ENCODE peak calls at places on chromosomes 3 and 15, in four cellular contexts. T is GM12878, I is H1, K is HepG2. H is an unnamed sample.

GRCh38 chr15:53716909-53717878 is 42.3 kb downstream of the WDR72 start:
- DNase-seq in T (no peak), I (no peak), K (peak), H (no peak)

GRCh38 chr3:73685061-73685460 is 60.3 kb upstream of the PDZRN3 start:
- DNase-seq in T (no peak), I (no peak), K (no peak), H (no peak)

GRCh38 chr15:66931768-66932633 is 133.4 kb upstream of the SMAD3 start:
- DNase-seq in T (no peak), I (no peak), K (peak), H (peak)

GRCh38 chr3:170021083-170021482 is 16.7 kb upstream of the GPR160 start:
- DNase-seq in T (no peak), I (no peak), K (no peak), H (no peak)

GRCh38 chr3:34377961-34378360 is 579.5 kb downstream of the PDCD6IP start:
- DNase-seq in T (no peak), I (no peak), K (no peak), H (no peak)

GRCh38 chr15:58269455-58270414 is 131.6 kb downstream of the AQP9 start:
- DNase-seq in T (peak), I (no peak), K (peak), H (peak)

GRCh38 chr3:30469125-30469524 is 137.3 kb upstream of the TGFBR2 start:
- DNase-seq in T (no peak), I (no peak), K (no peak), H (no peak)

GRCh38 chr15:66766282-66767228 is 64.5 kb downstream of the SMAD6 start:
- DNase-seq in T (no peak), I (no peak), K (no peak), H (no peak)

GRCh38 chr15:98003528-98003927 is 43.0 kb downstream of the ARRDC4 start:
- DNase-seq in T (no peak), I (no peak), K (no peak), H (no peak)

GRCh38 chr15:31032959-31033358 is 41.5 kb upstream of the MTMR10 start:
- DNase-seq in T (no peak), I (no peak), K (no peak), H (no peak)

GRCh38 chr15:76342046-76342381 is 5.4 kb downstream of the ISL2 start:
- DNase-seq in T (no peak), I (no peak), K (no peak), H (no peak)

GRCh38 chr3:44355634-44356033 is 17.1 kb downstream of the TCAIM start:
- DNase-seq in T (no peak), I (no peak), K (peak), H (no peak)

GRCh38 chr15:80106051-80106450 is 46.6 kb downstream of the ZFAND6 start:
- DNase-seq in T (no peak), I (no peak), K (no peak), H (no peak)

GRCh38 chr15:82159922-82160321 is 102.6 kb downstream of the EFL1 start:
- DNase-seq in T (no peak), I (no peak), K (no peak), H (peak)

GRCh38 chr3:188431553-188431952 is 277.6 kb downstream of the LPP start:
- DNase-seq in T (no peak), I (no peak), K (no peak), H (no peak)

GRCh38 chr3:190303887-190304286 is 18.4 kb downstream of the CLDN1 start:
- DNase-seq in T (no peak), I (no peak), K (peak), H (no peak)

DNA sequence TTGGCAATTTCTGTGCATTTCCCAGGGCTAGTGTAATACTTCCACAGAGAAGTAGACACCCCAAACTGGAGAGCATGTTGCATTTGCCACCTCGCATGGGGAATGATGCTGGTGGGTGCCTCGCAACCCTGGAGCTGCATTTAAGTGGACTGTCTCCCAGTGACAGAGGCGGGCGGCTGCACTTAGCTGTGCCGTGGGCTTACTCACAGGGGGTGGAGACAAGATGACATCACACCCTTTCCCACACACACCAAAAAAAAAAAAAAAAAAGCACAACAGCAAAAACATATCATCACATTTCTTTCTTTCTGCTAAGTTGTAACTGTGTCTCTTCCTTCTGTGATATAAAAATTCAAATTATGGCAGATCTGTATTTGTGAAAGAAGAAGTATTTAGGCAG is at the start of gene ABI3BP:
- DNase-seq in T (no peak), I (no peak), K (no peak), H (no peak)
- TF ChIP-seq SUZ12 in T (no peak), I (no peak), K (no peak), H (no peak)

DNA sequence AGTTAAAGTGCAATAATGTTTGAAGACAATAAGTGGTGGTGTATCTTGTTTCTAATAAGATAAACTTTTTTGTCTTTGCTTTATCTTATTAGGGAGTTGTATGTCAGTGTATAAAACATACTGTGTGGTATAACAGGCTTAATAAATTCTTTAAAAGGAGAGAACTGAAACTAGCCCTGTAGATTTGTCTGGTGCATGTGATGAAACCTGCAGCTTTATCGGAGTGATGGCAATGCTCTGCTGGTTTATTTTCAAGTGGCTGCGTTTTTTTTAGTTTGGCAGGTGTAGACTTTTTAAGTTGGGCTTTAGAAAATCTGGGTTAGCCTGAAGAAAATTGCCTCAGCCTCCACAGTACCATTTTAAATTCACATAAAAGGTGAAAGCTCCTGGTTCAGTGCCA is 2.7 kb downstream of the RPL15 start:
- DNase-seq in T (no peak), I (no peak), K (no peak), H (no peak)
- H3K4me3 ChIP-seq in T (peak), I (no peak), K (no peak), H (no peak)

GRCh38 chr15:33621156-33621555 is 310.4 kb downstream of the RYR3 start:
- DNase-seq in T (no peak), I (no peak), K (no peak), H (no peak)
- TF ChIP-seq ZNF274 in T (no peak), I (no peak), K (no peak), H (no peak)

GRCh38 chr3:52530918-52531635 is 2.6 kb downstream of the NT5DC2 start:
- DNase-seq in T (no peak), I (no peak), K (no peak), H (no peak)
- TF ChIP-seq SUZ12 in T (no peak), I (no peak), K (no peak), H (no peak)

DNA sequence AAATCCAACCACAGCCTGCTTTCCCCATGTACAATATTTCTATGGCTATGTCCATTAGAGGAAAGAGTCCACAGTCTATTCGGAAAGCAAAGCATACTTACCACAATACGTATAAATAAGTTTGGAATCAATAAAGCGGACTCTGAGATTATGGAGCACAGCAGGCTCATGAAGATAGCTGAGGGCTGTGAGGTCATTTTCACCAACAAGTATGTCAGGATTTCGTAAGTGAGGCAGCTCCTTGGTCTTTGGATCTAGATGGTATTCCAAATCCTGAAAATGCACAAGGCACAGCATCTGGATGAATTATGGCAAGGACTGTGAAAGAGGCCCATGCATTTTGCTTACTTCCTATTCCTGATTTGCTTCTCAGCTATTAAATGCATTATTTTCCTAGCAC is 100.4 kb downstream of the MYO5A start:
- DNase-seq in T (no peak), I (no peak), K (no peak), H (no peak)
- H3K4me3 ChIP-seq in T (no peak), I (no peak), K (no peak), H (no peak)

GRCh38 chr3:18389108-18389733 is 35.9 kb downstream of the SATB1 start:
- DNase-seq in T (no peak), I (no peak), K (peak), H (no peak)
- TF ChIP-seq ZNF274 in T (no peak), I (no peak), K (no peak), H (no peak)

GRCh38 chr3:144622845-144623244 is 651.2 kb downstream of the DIPK2A start:
- DNase-seq in T (no peak), I (no peak), K (no peak), H (no peak)

GRCh38 chr3:144629413-144629812 is 657.8 kb downstream of the DIPK2A start:
- DNase-seq in T (no peak), I (no peak), K (no peak), H (no peak)

GRCh38 chr3:144624656-144625055 is 653.0 kb downstream of the DIPK2A start:
- DNase-seq in T (no peak), I (no peak), K (no peak), H (no peak)
- TF ChIP-seq SUZ12 in T (no peak), I (no peak), K (no peak), H (no peak)

DNA sequence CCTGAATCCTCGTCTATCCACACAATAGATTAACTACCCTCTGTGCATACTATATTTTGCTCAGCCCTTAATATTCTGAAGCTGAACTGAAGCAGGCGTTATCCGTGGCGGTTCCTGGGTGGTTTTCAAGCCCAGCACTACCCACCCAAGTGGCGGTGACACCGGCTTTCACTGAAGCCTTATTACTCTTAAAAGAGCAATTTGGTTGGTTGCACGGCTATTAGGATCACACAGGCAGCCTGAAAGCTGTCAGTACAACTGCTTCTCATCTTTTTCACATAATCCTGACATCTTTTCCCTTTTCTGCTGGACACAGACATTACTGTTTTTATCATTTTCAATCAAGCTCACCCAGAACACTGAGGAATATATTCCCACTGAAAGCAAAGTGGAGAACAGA is 525.3 kb upstream of the ZNF717 start:
- DNase-seq in T (no peak), I (no peak), K (no peak), H (no peak)
- H3K4me3 ChIP-seq in T (no peak), I (no peak), K (no peak), H (no peak)